ENCODE peak calls at places on chromosomes 16 and 17, in eight cellular contexts. One of them, this sample, is unnamed.
A peak's percentile ranks its signal among the peaks of the same experiment; 100 is the strongest.

GRCh38 chr17:65332779-65333178 is 195.6 kb downstream of the RGS9 start:
- DNase-seq in tibial nerve: no peak
- DNase-seq in uterus: no peak
- DNase-seq in endodermal cell: no peak
- DNase-seq in CD8-positive, alpha-beta T cell: no peak
- DNase-seq in heart left ventricle: no peak
- DNase-seq in IMR-90: no peak
- DNase-seq in heart right ventricle: no peak
- DNase-seq in this sample: no peak

GRCh38 chr17:57935833-57936807 is 19.1 kb downstream of the CUEDC1 start:
- DNase-seq in heart left ventricle: peak; percentile 75
- DNase-seq in IMR-90: peak; percentile 55
- DNase-seq in heart right ventricle: peak; percentile 67
- DNase-seq in CD8-positive, alpha-beta T cell: no peak
- DNase-seq in uterus: peak; percentile 83
- DNase-seq in endodermal cell: peak; percentile 88
- DNase-seq in tibial nerve: no peak
- DNase-seq in this sample: no peak

GRCh38 chr16:72285728-72286127 is 113.8 kb upstream of the PMFBP1 start:
- DNase-seq in IMR-90: peak; percentile 11
- DNase-seq in tibial nerve: no peak
- DNase-seq in heart left ventricle: no peak
- DNase-seq in endodermal cell: no peak
- DNase-seq in uterus: no peak
- DNase-seq in CD8-positive, alpha-beta T cell: no peak
- DNase-seq in heart right ventricle: no peak
- DNase-seq in this sample: no peak

GRCh38 chr16:50289950-50290764 is 23.8 kb downstream of the ADCY7 start:
- DNase-seq in tibial nerve: no peak
- DNase-seq in heart left ventricle: no peak
- DNase-seq in heart right ventricle: no peak
- DNase-seq in CD8-positive, alpha-beta T cell: no peak
- DNase-seq in uterus: no peak
- DNase-seq in endodermal cell: no peak
- DNase-seq in IMR-90: no peak
- DNase-seq in this sample: no peak

GRCh38 chr17:38465420-38466345 is 37.4 kb downstream of the ARHGAP23 start:
- DNase-seq in IMR-90: peak; percentile 71
- DNase-seq in endodermal cell: no peak
- DNase-seq in CD8-positive, alpha-beta T cell: no peak
- DNase-seq in heart left ventricle: peak; percentile 89
- DNase-seq in uterus: peak; percentile 72
- DNase-seq in heart right ventricle: peak; percentile 74
- DNase-seq in tibial nerve: peak; percentile 50
- DNase-seq in this sample: peak; percentile 39

GRCh38 chr17:4204676-4205075 is 59.1 kb downstream of the ANKFY1 start:
- DNase-seq in tibial nerve: peak; percentile 22
- DNase-seq in uterus: peak; percentile 74
- DNase-seq in heart right ventricle: no peak
- DNase-seq in CD8-positive, alpha-beta T cell: no peak
- DNase-seq in IMR-90: peak; percentile 96
- DNase-seq in endodermal cell: no peak
- DNase-seq in heart left ventricle: no peak
- DNase-seq in this sample: no peak

GRCh38 chr17:22217135-22217534 is 524.8 kb downstream of the KCNJ18 start:
- DNase-seq in uterus: no peak
- DNase-seq in tibial nerve: no peak
- DNase-seq in CD8-positive, alpha-beta T cell: no peak
- DNase-seq in IMR-90: no peak
- DNase-seq in endodermal cell: no peak
- DNase-seq in heart left ventricle: no peak
- DNase-seq in heart right ventricle: no peak
- DNase-seq in this sample: no peak

GRCh38 chr16:71528863-71529262 is 2.6 kb downstream of the CHST4 start:
- DNase-seq in heart left ventricle: no peak
- DNase-seq in heart right ventricle: no peak
- DNase-seq in CD8-positive, alpha-beta T cell: no peak
- DNase-seq in uterus: no peak
- DNase-seq in tibial nerve: no peak
- DNase-seq in endodermal cell: no peak
- DNase-seq in IMR-90: no peak
- DNase-seq in this sample: no peak

GRCh38 chr17:28950017-28950751 is 1.1 kb downstream of the PHF12 start:
- DNase-seq in heart left ventricle: peak; percentile 64
- DNase-seq in tibial nerve: no peak
- DNase-seq in heart right ventricle: peak; percentile 56
- DNase-seq in endodermal cell: peak; percentile 87
- DNase-seq in uterus: peak; percentile 46
- DNase-seq in IMR-90: peak; percentile 39
- DNase-seq in CD8-positive, alpha-beta T cell: peak; percentile 64
- DNase-seq in this sample: no peak

GRCh38 chr17:80198144-80198661 is 21.9 kb downstream of the SGSH start:
- DNase-seq in tibial nerve: no peak
- DNase-seq in CD8-positive, alpha-beta T cell: no peak
- DNase-seq in uterus: no peak
- DNase-seq in heart right ventricle: no peak
- DNase-seq in heart left ventricle: no peak
- DNase-seq in IMR-90: no peak
- DNase-seq in endodermal cell: peak; percentile 78
- DNase-seq in this sample: no peak

GRCh38 chr17:79659376-79659775 is 48.5 kb upstream of the RBFOX3 start:
- DNase-seq in endodermal cell: no peak
- DNase-seq in uterus: no peak
- DNase-seq in tibial nerve: no peak
- DNase-seq in heart left ventricle: no peak
- DNase-seq in IMR-90: no peak
- DNase-seq in CD8-positive, alpha-beta T cell: no peak
- DNase-seq in heart right ventricle: no peak
- DNase-seq in this sample: no peak

GRCh38 chr16:1538804-1539520 is 5.5 kb downstream of the TMEM204 start:
- DNase-seq in uterus: no peak
- DNase-seq in CD8-positive, alpha-beta T cell: peak; percentile 49
- DNase-seq in IMR-90: no peak
- DNase-seq in heart right ventricle: peak; percentile 24
- DNase-seq in tibial nerve: no peak
- DNase-seq in heart left ventricle: no peak
- DNase-seq in endodermal cell: peak; percentile 77
- DNase-seq in this sample: no peak

DNA sequence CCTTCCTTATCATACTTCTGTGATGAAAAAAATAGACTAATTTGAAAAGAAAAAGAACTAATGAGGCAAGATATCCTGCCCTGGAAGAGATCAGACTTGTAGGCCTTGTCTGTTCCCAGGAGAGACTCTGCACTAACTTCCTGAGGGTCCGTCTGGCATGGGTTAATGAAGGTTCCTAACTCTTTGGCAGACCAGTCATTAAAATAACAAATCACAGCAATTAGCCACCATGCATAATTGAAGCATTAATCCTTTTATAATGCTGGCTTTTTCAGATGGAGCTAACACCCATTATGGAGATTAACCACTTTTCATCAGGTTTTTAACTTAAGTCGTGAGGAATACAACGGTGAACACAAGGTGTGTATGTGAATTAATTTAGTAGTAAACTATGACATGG is 10.4 kb upstream of the KRT10 start:
- DNase-seq in tibial nerve: no peak
- DNase-seq in heart right ventricle: no peak
- DNase-seq in endodermal cell: no peak
- DNase-seq in uterus: no peak
- DNase-seq in heart left ventricle: no peak
- DNase-seq in IMR-90: no peak
- DNase-seq in CD8-positive, alpha-beta T cell: no peak
- DNase-seq in this sample: no peak
- H3K27me3 ChIP-seq in tibial nerve: no peaks in the 10 kb centered on the region
- H3K27me3 ChIP-seq in heart right ventricle: no peaks in the 10 kb centered on the region
- H3K27me3 ChIP-seq in endodermal cell: peaks cover 3% of the 10 kb centered on the region
- H3K27me3 ChIP-seq in uterus: no peaks in the 10 kb centered on the region
- H3K27me3 ChIP-seq in heart left ventricle: no peaks in the 10 kb centered on the region
- H3K27me3 ChIP-seq in IMR-90: no peaks in the 10 kb centered on the region
- H3K27me3 ChIP-seq in CD8-positive, alpha-beta T cell: no peaks in the 10 kb centered on the region
- H3K27me3 ChIP-seq in this sample: no peaks in the 10 kb centered on the region

DNA sequence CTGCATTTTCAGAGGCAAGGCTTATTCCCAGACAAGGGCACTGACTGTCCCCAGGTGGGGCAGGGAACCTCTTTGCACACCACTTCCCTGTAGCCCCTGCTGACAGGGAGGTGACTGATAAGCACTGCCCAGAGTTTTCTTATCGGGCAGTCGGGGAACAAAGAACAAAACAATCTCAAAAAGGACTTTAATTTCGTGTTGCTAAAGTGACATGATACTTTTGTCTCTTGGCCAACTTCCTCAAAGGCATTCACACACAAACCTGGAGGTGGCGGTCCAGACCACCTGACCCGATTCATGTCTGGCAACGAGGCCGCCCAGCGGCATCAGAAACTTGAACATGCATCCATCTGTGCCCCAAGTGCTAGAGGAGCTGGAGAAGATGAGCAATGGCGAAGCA is 28.9 kb downstream of the ZDHHC7 start:
- DNase-seq in IMR-90: no peak
- DNase-seq in heart left ventricle: peak; percentile 45
- DNase-seq in heart right ventricle: no peak
- DNase-seq in uterus: no peak
- DNase-seq in endodermal cell: no peak
- DNase-seq in tibial nerve: no peak
- DNase-seq in CD8-positive, alpha-beta T cell: no peak
- DNase-seq in this sample: no peak
- TF ChIP-seq CTCF in IMR-90: no peak
- TF ChIP-seq CTCF in heart left ventricle: no peak
- TF ChIP-seq CTCF in heart right ventricle: no peak
- TF ChIP-seq CTCF in uterus: no peak
- TF ChIP-seq CTCF in endodermal cell: peak; percentile 49
- TF ChIP-seq CTCF in tibial nerve: no peak
- TF ChIP-seq CTCF in CD8-positive, alpha-beta T cell: no peak
- TF ChIP-seq CTCF in this sample: peak; percentile 39

DNA sequence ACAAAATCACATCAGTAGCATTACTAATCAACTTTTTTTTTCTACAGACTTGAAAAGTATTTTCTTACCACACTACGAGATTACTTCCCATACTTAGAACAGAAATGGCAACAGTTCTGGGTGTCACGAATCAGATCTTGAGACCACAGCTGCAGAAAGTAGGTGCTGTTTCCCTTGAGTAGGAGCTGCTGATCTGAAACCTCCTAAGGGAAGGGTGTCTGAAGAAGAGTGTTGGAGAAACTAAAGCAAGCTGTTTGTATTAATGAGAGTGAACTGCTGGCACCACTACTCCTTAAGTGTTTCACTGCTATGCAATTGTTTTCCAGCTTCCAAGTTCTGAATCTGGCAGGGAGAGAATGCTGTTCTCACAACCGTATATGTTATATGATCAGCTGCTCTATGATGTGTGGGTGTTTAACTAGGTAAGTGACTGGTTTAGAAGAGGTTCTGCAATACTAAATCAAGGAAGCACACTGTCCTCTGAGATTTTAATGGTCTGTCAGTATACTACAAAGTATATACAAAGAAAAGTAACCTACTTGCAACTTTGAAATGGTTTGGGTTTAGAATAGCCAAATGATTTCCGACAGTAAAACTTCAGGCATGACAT is 3.3 kb downstream of the ZNF652 start:
- DNase-seq in tibial nerve: no peak
- DNase-seq in heart right ventricle: no peak
- DNase-seq in CD8-positive, alpha-beta T cell: peak; percentile 18
- DNase-seq in endodermal cell: no peak
- DNase-seq in heart left ventricle: no peak
- DNase-seq in IMR-90: no peak
- DNase-seq in uterus: no peak
- DNase-seq in this sample: no peak
- H3K4me3 ChIP-seq in tibial nerve: no peak overlapping the region
- H3K4me3 ChIP-seq in heart right ventricle: no peak overlapping the region
- H3K4me3 ChIP-seq in CD8-positive, alpha-beta T cell: peak overlapping the region; percentile 33
- H3K4me3 ChIP-seq in endodermal cell: no peak overlapping the region
- H3K4me3 ChIP-seq in heart left ventricle: no peak overlapping the region
- H3K4me3 ChIP-seq in IMR-90: no peak overlapping the region
- H3K4me3 ChIP-seq in uterus: no peak overlapping the region
- H3K4me3 ChIP-seq in this sample: no peak overlapping the region

DNA sequence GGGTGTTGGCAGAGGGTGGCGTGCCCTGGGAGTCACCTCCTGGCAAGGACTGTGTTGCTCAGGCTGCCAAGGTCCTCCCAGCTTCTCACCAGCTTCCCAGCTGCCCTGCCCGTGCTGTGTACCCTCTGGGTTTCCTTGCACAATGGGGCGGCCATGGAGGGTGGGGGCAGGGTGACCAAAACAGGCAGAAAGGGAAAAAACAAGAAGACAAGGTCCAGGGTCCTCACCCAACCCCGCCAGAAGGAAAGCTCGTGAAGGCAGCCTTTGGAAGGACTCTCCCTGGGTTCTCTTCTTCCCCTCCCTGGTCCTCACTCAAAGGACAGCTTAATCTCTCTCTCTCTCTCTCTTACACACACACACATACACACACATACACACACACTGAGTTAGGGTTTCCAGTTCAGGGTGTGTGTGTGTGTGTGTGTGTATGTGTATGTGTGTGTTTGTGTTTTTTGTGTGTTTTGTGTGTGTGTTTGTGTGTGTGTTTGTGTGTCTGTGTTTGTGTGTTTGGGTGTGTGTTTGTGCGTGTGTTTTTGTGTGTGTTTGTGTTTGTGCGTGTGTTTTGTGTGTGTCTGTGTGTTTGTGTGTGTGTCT is 2.0 kb downstream of the SLC13A5 start:
- DNase-seq in tibial nerve: no peak
- DNase-seq in IMR-90: no peak
- DNase-seq in heart right ventricle: no peak
- DNase-seq in endodermal cell: peak; percentile 47
- DNase-seq in heart left ventricle: no peak
- DNase-seq in uterus: no peak
- DNase-seq in CD8-positive, alpha-beta T cell: no peak
- DNase-seq in this sample: no peak
- H3K27me3 ChIP-seq in tibial nerve: no peaks in the 10 kb centered on the region
- H3K27me3 ChIP-seq in IMR-90: peaks cover 36% of the 10 kb centered on the region
- H3K27me3 ChIP-seq in heart right ventricle: peaks cover 75% of the 10 kb centered on the region
- H3K27me3 ChIP-seq in endodermal cell: peaks cover 24% of the 10 kb centered on the region
- H3K27me3 ChIP-seq in heart left ventricle: peaks cover 28% of the 10 kb centered on the region
- H3K27me3 ChIP-seq in uterus: peaks cover 9% of the 10 kb centered on the region
- H3K27me3 ChIP-seq in CD8-positive, alpha-beta T cell: peaks cover 9% of the 10 kb centered on the region
- H3K27me3 ChIP-seq in this sample: peaks cover 1% of the 10 kb centered on the region

GRCh38 chr16:3780570-3780969 is 63.2 kb upstream of the TRAP1 start:
- DNase-seq in CD8-positive, alpha-beta T cell: peak; percentile 17
- DNase-seq in tibial nerve: no peak
- DNase-seq in heart left ventricle: no peak
- DNase-seq in heart right ventricle: no peak
- DNase-seq in uterus: no peak
- DNase-seq in IMR-90: peak; percentile 19
- DNase-seq in endodermal cell: no peak
- DNase-seq in this sample: no peak
- TF ChIP-seq CTCF in CD8-positive, alpha-beta T cell: no peak
- TF ChIP-seq CTCF in tibial nerve: no peak
- TF ChIP-seq CTCF in heart left ventricle: no peak
- TF ChIP-seq CTCF in heart right ventricle: no peak
- TF ChIP-seq CTCF in uterus: no peak
- TF ChIP-seq CTCF in IMR-90: no peak
- TF ChIP-seq CTCF in endodermal cell: no peak
- TF ChIP-seq CTCF in this sample: no peak